ENCODE peak calls at places on chromosome 4, in four cellular contexts. One of them, this sample, is unnamed.
A peak's percentile ranks its signal among the peaks of the same experiment; 100 is the strongest.

GRCh38 chr4:165779950-165780670 is 92.9 kb upstream of the TLL1 start:
- DNase-seq in HEK293T: no peak
- DNase-seq in K562: no peak
- DNase-seq in WTC11: no peak
- DNase-seq in this sample: no peak

GRCh38 chr4:15913631-15913970 is 24.9 kb downstream of the FGFBP1 start:
- DNase-seq in HEK293T: no peak
- DNase-seq in K562: no peak
- DNase-seq in WTC11: no peak
- DNase-seq in this sample: no peak

GRCh38 chr4:15868065-15868464 is 70.5 kb downstream of the FGFBP1 start:
- DNase-seq in HEK293T: no peak
- DNase-seq in K562: no peak
- DNase-seq in WTC11: no peak
- DNase-seq in this sample: no peak

GRCh38 chr4:169070895-169071218 is 60.8 kb upstream of the CBR4 start:
- DNase-seq in HEK293T: no peak
- DNase-seq in K562: no peak
- DNase-seq in WTC11: no peak
- DNase-seq in this sample: peak; percentile 92

GRCh38 chr4:158162637-158163036 is 10.2 kb downstream of the GASK1B start:
- DNase-seq in HEK293T: no peak
- DNase-seq in K562: no peak
- DNase-seq in WTC11: no peak
- DNase-seq in this sample: no peak

GRCh38 chr4:161931089-161931488 is 232.7 kb downstream of the FSTL5 start:
- DNase-seq in HEK293T: no peak
- DNase-seq in K562: no peak
- DNase-seq in WTC11: no peak
- DNase-seq in this sample: no peak

GRCh38 chr4:14871676-14872430 is 130.4 kb upstream of the CPEB2 start:
- DNase-seq in HEK293T: peak; percentile 15
- DNase-seq in K562: no peak
- DNase-seq in WTC11: peak; percentile 69
- DNase-seq in this sample: peak; percentile 3

GRCh38 chr4:24979554-24979953 is 51.2 kb downstream of the LGI2 start:
- DNase-seq in HEK293T: no peak
- DNase-seq in K562: no peak
- DNase-seq in WTC11: no peak
- DNase-seq in this sample: no peak

GRCh38 chr4:121676388-121677075 is 20.2 kb downstream of the ANXA5 start:
- DNase-seq in HEK293T: no peak
- DNase-seq in K562: no peak
- DNase-seq in WTC11: no peak
- DNase-seq in this sample: peak; percentile 88

GRCh38 chr4:13626492-13627184 is 887 bp downstream of the BOD1L1 start:
- DNase-seq in HEK293T: no peak
- DNase-seq in K562: no peak
- DNase-seq in WTC11: no peak
- DNase-seq in this sample: no peak

GRCh38 chr4:56655209-56655626 is 25.9 kb downstream of the HOPX start:
- DNase-seq in HEK293T: peak; percentile 55
- DNase-seq in K562: no peak
- DNase-seq in WTC11: peak; percentile 48
- DNase-seq in this sample: no peak

GRCh38 chr4:145098675-145099037 is 545 bp downstream of the ABCE1 start:
- DNase-seq in HEK293T: peak; percentile 43
- DNase-seq in K562: no peak
- DNase-seq in WTC11: no peak
- DNase-seq in this sample: peak; percentile 56

GRCh38 chr4:21454196-21454595 is 494.4 kb downstream of the KCNIP4 start:
- DNase-seq in HEK293T: no peak
- DNase-seq in K562: no peak
- DNase-seq in WTC11: no peak
- DNase-seq in this sample: no peak

GRCh38 chr4:78951862-78952472 is 12.7 kb upstream of the PAQR3 start:
- DNase-seq in HEK293T: peak; percentile 46
- DNase-seq in K562: peak; percentile 56
- DNase-seq in WTC11: no peak
- DNase-seq in this sample: peak; percentile 33

GRCh38 chr4:17809667-17810066 is 890 bp downstream of the DCAF16 start:
- DNase-seq in HEK293T: no peak
- DNase-seq in K562: no peak
- DNase-seq in WTC11: no peak
- DNase-seq in this sample: peak; percentile 4

GRCh38 chr4:66911898-66912297 is 633.4 kb downstream of the CENPC start:
- DNase-seq in HEK293T: no peak
- DNase-seq in K562: no peak
- DNase-seq in WTC11: no peak
- DNase-seq in this sample: no peak

GRCh38 chr4:174222266-174222872 is 61.1 kb downstream of the FBXO8 start:
- DNase-seq in HEK293T: peak; percentile 33
- DNase-seq in K562: no peak
- DNase-seq in WTC11: no peak
- DNase-seq in this sample: peak; percentile 16

GRCh38 chr4:157521916-157522315 is 301.4 kb downstream of the GRIA2 start:
- DNase-seq in HEK293T: no peak
- DNase-seq in K562: no peak
- DNase-seq in WTC11: no peak
- DNase-seq in this sample: no peak

GRCh38 chr4:33512397-33512796 is 2731.9 kb downstream of the ARAP2 start:
- DNase-seq in HEK293T: no peak
- DNase-seq in K562: no peak
- DNase-seq in WTC11: no peak
- DNase-seq in this sample: no peak

GRCh38 chr4:72429397-72429889 is 139.6 kb downstream of the ADAMTS3 start:
- DNase-seq in HEK293T: no peak
- DNase-seq in K562: no peak
- DNase-seq in WTC11: no peak
- DNase-seq in this sample: no peak

GRCh38 chr4:17619416-17620105 is 5.1 kb downstream of the MED28 start:
- DNase-seq in HEK293T: no peak
- DNase-seq in K562: no peak
- DNase-seq in WTC11: no peak
- DNase-seq in this sample: no peak

GRCh38 chr4:36278789-36279188 is 2.6 kb upstream of the DTHD1 start:
- DNase-seq in HEK293T: no peak
- DNase-seq in K562: no peak
- DNase-seq in WTC11: no peak
- DNase-seq in this sample: no peak

GRCh38 chr4:71713611-71714203 is 70.2 kb downstream of the GC start:
- DNase-seq in HEK293T: peak; percentile 13
- DNase-seq in K562: peak; percentile 16
- DNase-seq in WTC11: no peak
- DNase-seq in this sample: peak; percentile 20

GRCh38 chr4:108080752-108081151 is 88.0 kb downstream of the LEF1 start:
- DNase-seq in HEK293T: no peak
- DNase-seq in K562: no peak
- DNase-seq in WTC11: no peak
- DNase-seq in this sample: no peak

GRCh38 chr4:33357121-33357520 is 2637.0 kb downstream of the PCDH7 start:
- DNase-seq in HEK293T: no peak
- DNase-seq in K562: no peak
- DNase-seq in WTC11: no peak
- DNase-seq in this sample: no peak

GRCh38 chr4:5137226-5137625 is 85.9 kb downstream of the STK32B start:
- DNase-seq in HEK293T: no peak
- DNase-seq in K562: no peak
- DNase-seq in WTC11: no peak
- DNase-seq in this sample: no peak

GRCh38 chr4:67327245-67327860 is 217.9 kb downstream of the CENPC start:
- DNase-seq in HEK293T: peak; percentile 75
- DNase-seq in K562: peak; percentile 81
- DNase-seq in WTC11: peak; percentile 63
- DNase-seq in this sample: peak; percentile 64

GRCh38 chr4:137960371-137961050 is 281.6 kb downstream of the SLC7A11 start:
- DNase-seq in HEK293T: no peak
- DNase-seq in K562: no peak
- DNase-seq in WTC11: no peak
- DNase-seq in this sample: no peak

GRCh38 chr4:109302366-109303140 is at the start of gene COL25A1:
- DNase-seq in HEK293T: peak; percentile 84
- DNase-seq in K562: no peak
- DNase-seq in WTC11: peak; percentile 94
- DNase-seq in this sample: no peak

GRCh38 chr4:165288639-165289428 is 38.6 kb upstream of the MSMO1 start:
- DNase-seq in HEK293T: no peak
- DNase-seq in K562: no peak
- DNase-seq in WTC11: no peak
- DNase-seq in this sample: peak; percentile 24

GRCh38 chr4:36785965-36786364 is 458.6 kb upstream of the NWD2 start:
- DNase-seq in HEK293T: no peak
- DNase-seq in K562: no peak
- DNase-seq in WTC11: no peak
- DNase-seq in this sample: no peak

GRCh38 chr4:33998204-33998603 is 2246.1 kb downstream of the ARAP2 start:
- DNase-seq in HEK293T: no peak
- DNase-seq in K562: no peak
- DNase-seq in WTC11: no peak
- DNase-seq in this sample: no peak

GRCh38 chr4:79623125-79623905 is 215.3 kb upstream of the GK2 start:
- DNase-seq in HEK293T: no peak
- DNase-seq in K562: no peak
- DNase-seq in WTC11: no peak
- DNase-seq in this sample: no peak

GRCh38 chr4:25551608-25552007 is 104.0 kb upstream of the SLC34A2 start:
- DNase-seq in HEK293T: no peak
- DNase-seq in K562: no peak
- DNase-seq in WTC11: no peak
- DNase-seq in this sample: no peak

GRCh38 chr4:40515398-40516293 is 114.0 kb downstream of the RBM47 start:
- DNase-seq in HEK293T: no peak
- DNase-seq in K562: peak; percentile 82
- DNase-seq in WTC11: no peak
- DNase-seq in this sample: peak; percentile 64

GRCh38 chr4:40515037-40515397 is 114.6 kb downstream of the RBM47 start:
- DNase-seq in HEK293T: no peak
- DNase-seq in K562: no peak
- DNase-seq in WTC11: no peak
- DNase-seq in this sample: no peak

GRCh38 chr4:40516651-40517050 is 113.0 kb downstream of the RBM47 start:
- DNase-seq in HEK293T: no peak
- DNase-seq in K562: no peak
- DNase-seq in WTC11: peak; percentile 24
- DNase-seq in this sample: no peak

GRCh38 chr4:40511017-40511614 is 118.5 kb downstream of the RBM47 start:
- DNase-seq in HEK293T: no peak
- DNase-seq in K562: no peak
- DNase-seq in WTC11: no peak
- DNase-seq in this sample: no peak

DNA sequence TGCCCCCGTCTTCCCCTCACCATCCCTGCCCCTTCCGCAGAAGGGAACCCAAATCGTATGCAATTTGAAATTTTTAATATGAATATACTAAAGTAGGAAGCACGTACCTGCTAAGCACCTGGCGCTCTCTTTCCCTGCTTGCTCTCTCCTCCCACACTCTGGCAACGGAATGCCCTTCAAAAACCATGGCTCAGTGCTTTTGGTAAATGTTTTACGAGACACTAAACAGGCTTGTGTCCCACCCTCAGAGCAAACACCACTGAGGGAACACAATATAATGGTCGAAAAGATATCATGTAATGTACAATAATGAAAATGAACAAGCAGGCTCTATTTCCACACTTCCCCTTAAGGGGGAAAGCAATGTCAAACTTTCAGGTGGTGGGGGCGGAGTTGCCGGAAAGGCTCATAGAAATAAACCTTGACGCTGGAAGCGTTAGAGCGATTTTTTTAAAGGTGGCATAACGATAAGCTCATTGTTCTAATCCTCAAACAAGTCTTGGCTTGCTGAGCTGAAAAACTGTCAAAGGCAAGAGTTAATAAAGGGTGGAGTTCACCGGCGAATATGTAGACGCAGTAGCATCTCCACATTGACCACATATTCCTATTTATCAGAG is 115.1 kb downstream of the RBM47 start:
- DNase-seq in HEK293T: no peak
- DNase-seq in K562: peak; percentile 41
- DNase-seq in WTC11: no peak
- DNase-seq in this sample: peak; percentile 51
- TF ChIP-seq ELF4 in HEK293T: no peak
- TF ChIP-seq ELF4 in K562: no peak
- TF ChIP-seq ELF4 in WTC11: no peak
- TF ChIP-seq ELF4 in this sample: no peak

DNA sequence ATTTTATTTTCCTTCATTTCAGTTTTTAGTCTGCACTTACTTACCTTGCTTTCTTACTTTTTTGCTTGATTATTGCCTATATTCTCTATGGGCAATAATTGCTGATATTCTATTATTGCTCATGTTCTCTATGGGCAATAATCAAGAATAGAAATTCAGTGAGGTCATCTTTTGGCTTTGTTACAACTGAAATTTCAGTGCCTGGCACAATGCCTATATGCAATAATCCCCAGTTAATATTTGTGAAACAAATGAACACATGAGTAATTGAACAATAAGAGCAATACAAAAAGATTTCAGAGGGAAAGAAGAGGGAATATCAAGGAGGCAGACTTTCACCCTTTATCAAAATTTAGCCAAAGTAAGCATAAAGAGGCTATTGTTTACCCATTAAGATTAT is 48.6 kb upstream of the ARSJ start:
- DNase-seq in HEK293T: no peak
- DNase-seq in K562: no peak
- DNase-seq in WTC11: no peak
- DNase-seq in this sample: no peak
- TF ChIP-seq ELF4 in HEK293T: no peak
- TF ChIP-seq ELF4 in K562: no peak
- TF ChIP-seq ELF4 in WTC11: no peak
- TF ChIP-seq ELF4 in this sample: no peak

GRCh38 chr4:3445111-3445820 is 3.5 kb downstream of the HGFAC start:
- DNase-seq in HEK293T: no peak
- DNase-seq in K562: no peak
- DNase-seq in WTC11: no peak
- DNase-seq in this sample: no peak

GRCh38 chr4:3446631-3447320 is 5.0 kb downstream of the HGFAC start:
- DNase-seq in HEK293T: no peak
- DNase-seq in K562: no peak
- DNase-seq in WTC11: no peak
- DNase-seq in this sample: no peak

GRCh38 chr4:3444351-3445110 is 2.8 kb downstream of the HGFAC start:
- DNase-seq in HEK293T: no peak
- DNase-seq in K562: no peak
- DNase-seq in WTC11: no peak
- DNase-seq in this sample: no peak

GRCh38 chr4:3447431-3448395 is 5.9 kb downstream of the HGFAC start:
- DNase-seq in HEK293T: no peak
- DNase-seq in K562: no peak
- DNase-seq in WTC11: no peak
- DNase-seq in this sample: no peak

GRCh38 chr4:3445829-3446545 is 4.2 kb downstream of the HGFAC start:
- DNase-seq in HEK293T: no peak
- DNase-seq in K562: peak; percentile 44
- DNase-seq in WTC11: no peak
- DNase-seq in this sample: no peak
- TF ChIP-seq ELF4 in HEK293T: no peak
- TF ChIP-seq ELF4 in K562: no peak
- TF ChIP-seq ELF4 in WTC11: no peak
- TF ChIP-seq ELF4 in this sample: no peak

GRCh38 chr4:186104114-186104894 is at the start of gene FAM149A:
- DNase-seq in HEK293T: peak; percentile 22
- DNase-seq in K562: no peak
- DNase-seq in WTC11: peak; percentile 68
- DNase-seq in this sample: no peak
- TF ChIP-seq ELF4 in HEK293T: no peak
- TF ChIP-seq ELF4 in K562: no peak
- TF ChIP-seq ELF4 in WTC11: no peak
- TF ChIP-seq ELF4 in this sample: no peak